ENCODE peak calls at places on chromosome 22, in ten cellular contexts. N is astrocyte, M is Peyer's patch, L is A549, F is cardiac muscle cell, Q is left ventricle myocardium inferior, H is A673, E is AG04450, X is GM12878, S is pancreas. G is an unnamed sample. For H3K9me3, the result is how much of the 10 kb centered on the place peaks cover.

GRCh38 chr22:17501679-17502285 is 61.5 kb upstream of the SLC25A18 start:
- DNase-seq in N (peak), M (no peak), L (peak), F (peak), Q (no peak), H (peak), E (peak), X (peak), S (peak), G (peak)

GRCh38 chr22:38952382-38952993 is 4.9 kb upstream of the APOBEC3A start:
- DNase-seq in N (no peak), M (no peak), L (no peak), F (no peak), Q (no peak), H (no peak), E (no peak), X (no peak), S (no peak), G (no peak)

GRCh38 chr22:19117111-19117512 is 5.1 kb downstream of the DGCR2 start:
- DNase-seq in N (no peak), M (peak), L (no peak), F (no peak), Q (no peak), H (no peak), E (no peak), X (no peak), S (no peak), G (no peak)

GRCh38 chr22:33975841-33976240 is 55.6 kb upstream of the LARGE1 start:
- DNase-seq in N (no peak), M (no peak), L (no peak), F (no peak), Q (no peak), H (no peak), E (no peak), X (no peak), S (no peak), G (no peak)

GRCh38 chr22:29195118-29195963 is 10.4 kb upstream of the EMID1 start:
- DNase-seq in N (no peak), M (no peak), L (no peak), F (peak), Q (no peak), H (no peak), E (no peak), X (no peak), S (no peak), G (no peak)

GRCh38 chr22:24474221-24474620 is 20.9 kb upstream of the UPB1 start:
- DNase-seq in N (peak), M (no peak), L (peak), F (peak), Q (no peak), H (peak), E (peak), X (no peak), S (no peak), G (no peak)

GRCh38 chr22:44403166-44403565 is 90.4 kb upstream of the SHISAL1 start:
- DNase-seq in N (no peak), M (peak), L (no peak), F (no peak), Q (peak), H (no peak), E (no peak), X (no peak), S (no peak), G (peak)

GRCh38 chr22:39898997-39899396 is 1.9 kb upstream of the GRAP2 start:
- DNase-seq in N (no peak), M (no peak), L (no peak), F (no peak), Q (no peak), H (peak), E (no peak), X (peak), S (no peak), G (no peak)

GRCh38 chr22:43277091-43277490 is 66.1 kb downstream of the SCUBE1 start:
- DNase-seq in N (no peak), M (no peak), L (no peak), F (no peak), Q (no peak), H (no peak), E (no peak), X (no peak), S (no peak), G (no peak)

GRCh38 chr22:43042101-43042780 is 27.3 kb upstream of the PACSIN2 start:
- DNase-seq in N (peak), M (no peak), L (no peak), F (no peak), Q (no peak), H (peak), E (no peak), X (no peak), S (peak), G (no peak)

GRCh38 chr22:45124176-45124857 is 39.4 kb upstream of the NUP50 start:
- DNase-seq in N (no peak), M (no peak), L (no peak), F (no peak), Q (no peak), H (no peak), E (no peak), X (no peak), S (no peak), G (no peak)

GRCh38 chr22:27331526-27332281 is 469.9 kb downstream of the MN1 start:
- DNase-seq in N (no peak), M (no peak), L (peak), F (peak), Q (peak), H (peak), E (no peak), X (no peak), S (peak), G (no peak)

GRCh38 chr22:45212306-45212709 is 28.4 kb downstream of the KIAA0930 start:
- DNase-seq in N (peak), M (peak), L (peak), F (peak), Q (peak), H (peak), E (peak), X (no peak), S (no peak), G (peak)

GRCh38 chr22:29093501-29093921 is 20.7 kb downstream of the KREMEN1 start:
- DNase-seq in N (peak), M (no peak), L (no peak), F (peak), Q (no peak), H (no peak), E (peak), X (no peak), S (no peak), G (no peak)

GRCh38 chr22:23912293-23912903 is 18.2 kb downstream of the MIF start:
- DNase-seq in N (no peak), M (no peak), L (no peak), F (no peak), Q (no peak), H (no peak), E (no peak), X (no peak), S (no peak), G (no peak)

GRCh38 chr22:41425704-41426365 is 20.8 kb downstream of the TOB2 start:
- DNase-seq in N (no peak), M (no peak), L (no peak), F (no peak), Q (no peak), H (no peak), E (no peak), X (no peak), S (no peak), G (no peak)

GRCh38 chr22:29031236-29031982 is 30.2 kb downstream of the C22orf31 start:
- DNase-seq in N (peak), M (no peak), L (peak), F (peak), Q (no peak), H (peak), E (peak), X (no peak), S (peak), G (peak)

GRCh38 chr22:38649841-38650522 is 6.2 kb downstream of the FAM227A start:
- DNase-seq in N (no peak), M (no peak), L (no peak), F (no peak), Q (no peak), H (no peak), E (no peak), X (no peak), S (no peak), G (no peak)

GRCh38 chr22:22123960-22124278 is 120.7 kb upstream of the VPREB1 start:
- DNase-seq in N (no peak), M (no peak), L (no peak), F (no peak), Q (no peak), H (no peak), E (no peak), X (no peak), S (no peak), G (no peak)

GRCh38 chr22:22123118-22123959 is 121.2 kb upstream of the VPREB1 start:
- DNase-seq in N (no peak), M (no peak), L (no peak), F (no peak), Q (no peak), H (no peak), E (no peak), X (no peak), S (no peak), G (no peak)

GRCh38 chr22:22125579-22126468 is 118.8 kb upstream of the VPREB1 start:
- DNase-seq in N (no peak), M (no peak), L (no peak), F (no peak), Q (no peak), H (no peak), E (no peak), X (no peak), S (no peak), G (no peak)

GRCh38 chr22:22125028-22125578 is 119.5 kb upstream of the VPREB1 start:
- DNase-seq in N (no peak), M (no peak), L (no peak), F (no peak), Q (no peak), H (no peak), E (no peak), X (no peak), S (no peak), G (no peak)

GRCh38 chr22:22124374-22124773 is 120.2 kb upstream of the VPREB1 start:
- DNase-seq in N (no peak), M (no peak), L (no peak), F (no peak), Q (no peak), H (no peak), E (no peak), X (no peak), S (no peak), G (no peak)
- H3K4me3 ChIP-seq in N (no peak), M (no peak), L (no peak), F (no peak), Q (no peak), H (no peak), E (no peak), X (no peak), S (no peak), G (no peak)

GRCh38 chr22:49010901-49011300 is 816.8 kb downstream of the BRD1 start:
- DNase-seq in N (no peak), M (no peak), L (no peak), F (no peak), Q (no peak), H (no peak), E (no peak), X (no peak), S (no peak), G (no peak)
- H3K9me3 ChIP-seq in N (under half), M (under half), L (under half), F (under half), Q (under half), H (under half), E (half or more), X (under half), S (under half), G (under half)

GRCh38 chr22:50189849-50190181 is 4.1 kb downstream of the TRABD start:
- DNase-seq in N (no peak), M (no peak), L (no peak), F (no peak), Q (no peak), H (no peak), E (no peak), X (no peak), S (no peak), G (no peak)
- TF ChIP-seq CTCF in N (no peak), M (no peak), L (no peak), F (no peak), Q (no peak), H (no peak), E (no peak), X (no peak), S (no peak), G (no peak)

GRCh38 chr22:46286941-46287872 is 9.5 kb upstream of the GTSE1 start:
- DNase-seq in N (no peak), M (peak), L (no peak), F (no peak), Q (no peak), H (no peak), E (no peak), X (no peak), S (peak), G (no peak)

GRCh38 chr22:46290121-46290842 is 6.4 kb upstream of the GTSE1 start:
- DNase-seq in N (no peak), M (peak), L (no peak), F (no peak), Q (peak), H (no peak), E (no peak), X (no peak), S (no peak), G (peak)

GRCh38 chr22:46287873-46288751 is 8.6 kb upstream of the GTSE1 start:
- DNase-seq in N (no peak), M (peak), L (no peak), F (no peak), Q (peak), H (no peak), E (no peak), X (peak), S (no peak), G (peak)

GRCh38 chr22:46289244-46289891 is 7.3 kb upstream of the GTSE1 start:
- DNase-seq in N (no peak), M (peak), L (no peak), F (no peak), Q (no peak), H (no peak), E (no peak), X (no peak), S (no peak), G (no peak)

GRCh38 chr22:46288846-46289243 is 7.8 kb upstream of the GTSE1 start:
- DNase-seq in N (no peak), M (no peak), L (no peak), F (no peak), Q (no peak), H (no peak), E (no peak), X (no peak), S (no peak), G (no peak)
- H3K4me3 ChIP-seq in N (no peak), M (no peak), L (no peak), F (no peak), Q (no peak), H (no peak), E (no peak), X (peak), S (no peak), G (no peak)

DNA sequence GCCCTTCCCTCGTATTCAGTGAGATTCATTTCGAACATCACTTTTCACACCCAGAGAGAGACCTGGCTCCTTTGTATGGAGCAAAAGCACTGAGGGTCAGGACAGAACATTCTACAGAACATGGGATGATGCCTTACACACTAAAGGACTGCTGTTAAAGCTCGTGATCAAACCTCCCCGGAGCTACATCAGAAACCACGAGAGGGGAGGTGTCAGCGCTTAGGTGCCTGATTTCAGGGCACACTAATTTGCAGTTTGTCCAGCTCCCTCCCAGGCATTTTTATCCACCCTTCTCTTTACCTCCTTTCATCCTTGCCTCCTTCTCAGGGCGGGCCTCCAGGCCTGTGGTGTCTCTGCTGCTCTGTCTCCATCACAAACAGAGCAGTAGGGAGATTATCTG is 127.5 kb downstream of the VPREB1 start:
- DNase-seq in N (no peak), M (no peak), L (no peak), F (no peak), Q (no peak), H (no peak), E (no peak), X (no peak), S (no peak), G (no peak)
- H3K9me3 ChIP-seq in N (under half), M (under half), L (under half), F (under half), Q (under half), H (under half), E (under half), X (under half), S (under half), G (under half)

GRCh38 chr22:37546436-37547248 is 13.6 kb upstream of the CDC42EP1 start:
- DNase-seq in N (no peak), M (peak), L (no peak), F (peak), Q (peak), H (no peak), E (no peak), X (no peak), S (peak), G (peak)

GRCh38 chr22:37547249-37547741 is 13.0 kb upstream of the CDC42EP1 start:
- DNase-seq in N (no peak), M (no peak), L (no peak), F (peak), Q (no peak), H (no peak), E (no peak), X (no peak), S (no peak), G (no peak)

GRCh38 chr22:37552560-37553163 is 7.6 kb upstream of the CDC42EP1 start:
- DNase-seq in N (peak), M (no peak), L (no peak), F (peak), Q (peak), H (no peak), E (no peak), X (no peak), S (no peak), G (peak)

GRCh38 chr22:37551981-37552380 is 8.3 kb upstream of the CDC42EP1 start:
- DNase-seq in N (no peak), M (no peak), L (no peak), F (no peak), Q (no peak), H (no peak), E (no peak), X (no peak), S (no peak), G (no peak)

DNA sequence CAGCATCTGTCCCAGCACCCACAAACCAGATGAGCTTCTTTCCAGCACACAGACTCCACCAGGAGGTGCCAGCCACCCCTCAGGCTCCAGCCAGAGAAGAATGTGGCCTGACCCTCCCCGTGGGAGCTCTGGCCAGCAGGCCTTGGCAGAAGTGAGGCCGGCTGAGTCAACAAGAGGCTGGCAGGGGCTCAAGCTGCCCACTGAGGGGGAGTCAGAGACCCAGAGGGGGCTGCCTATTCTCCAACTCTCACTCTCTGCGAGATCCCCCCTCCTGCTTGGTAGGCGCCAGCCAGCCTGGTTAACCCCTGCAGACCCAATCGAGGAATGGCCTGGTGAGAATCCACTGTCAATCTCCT is 10.6 kb upstream of the CDC42EP1 start:
- DNase-seq in N (peak), M (no peak), L (no peak), F (peak), Q (no peak), H (no peak), E (no peak), X (no peak), S (peak), G (no peak)
- TF ChIP-seq CTCF in N (no peak), M (no peak), L (no peak), F (peak), Q (peak), H (no peak), E (peak), X (no peak), S (peak), G (no peak)

DNA sequence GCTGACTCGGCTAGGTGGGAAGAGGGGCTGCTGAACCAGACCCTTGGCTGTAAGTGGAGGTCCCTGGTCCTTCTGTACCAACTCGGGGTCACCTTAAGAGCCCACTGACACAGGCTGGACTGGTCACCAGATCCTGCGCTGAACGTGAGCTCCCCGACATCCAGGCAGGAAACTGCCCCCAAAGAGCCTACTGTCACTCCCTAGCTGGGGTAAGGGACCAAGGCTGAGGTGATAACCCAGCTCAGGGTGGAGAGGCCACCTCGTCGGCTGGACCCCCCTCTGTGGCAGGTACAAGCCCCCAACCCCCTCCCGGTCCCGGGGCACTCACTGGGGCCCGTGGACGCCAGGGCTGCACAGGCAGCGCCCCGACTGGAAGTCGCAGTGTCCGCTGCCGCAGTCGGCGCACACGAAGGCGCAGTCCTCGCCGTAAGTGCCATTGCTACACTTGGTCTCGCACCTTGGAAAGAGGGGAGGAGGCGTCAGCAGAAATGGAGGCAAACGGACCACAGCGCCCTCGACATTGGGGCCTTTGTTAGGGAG is 7.5 kb downstream of the SCARF2 start:
- DNase-seq in N (no peak), M (peak), L (no peak), F (no peak), Q (no peak), H (no peak), E (no peak), X (no peak), S (no peak), G (peak)
- H3K4me3 ChIP-seq in N (no peak), M (peak), L (peak), F (no peak), Q (peak), H (no peak), E (no peak), X (no peak), S (no peak), G (no peak)

GRCh38 chr22:47586038-47586437 is 823.6 kb downstream of the TBC1D22A start:
- DNase-seq in N (no peak), M (no peak), L (peak), F (no peak), Q (no peak), H (no peak), E (no peak), X (no peak), S (no peak), G (no peak)

GRCh38 chr22:47582067-47582466 is 819.6 kb downstream of the TBC1D22A start:
- DNase-seq in N (no peak), M (no peak), L (no peak), F (no peak), Q (no peak), H (no peak), E (no peak), X (no peak), S (no peak), G (no peak)

GRCh38 chr22:47587361-47587760 is 824.9 kb downstream of the TBC1D22A start:
- DNase-seq in N (no peak), M (no peak), L (no peak), F (no peak), Q (no peak), H (no peak), E (no peak), X (no peak), S (no peak), G (no peak)

GRCh38 chr22:47586946-47587345 is 824.5 kb downstream of the TBC1D22A start:
- DNase-seq in N (no peak), M (no peak), L (no peak), F (no peak), Q (no peak), H (no peak), E (no peak), X (no peak), S (no peak), G (no peak)

DNA sequence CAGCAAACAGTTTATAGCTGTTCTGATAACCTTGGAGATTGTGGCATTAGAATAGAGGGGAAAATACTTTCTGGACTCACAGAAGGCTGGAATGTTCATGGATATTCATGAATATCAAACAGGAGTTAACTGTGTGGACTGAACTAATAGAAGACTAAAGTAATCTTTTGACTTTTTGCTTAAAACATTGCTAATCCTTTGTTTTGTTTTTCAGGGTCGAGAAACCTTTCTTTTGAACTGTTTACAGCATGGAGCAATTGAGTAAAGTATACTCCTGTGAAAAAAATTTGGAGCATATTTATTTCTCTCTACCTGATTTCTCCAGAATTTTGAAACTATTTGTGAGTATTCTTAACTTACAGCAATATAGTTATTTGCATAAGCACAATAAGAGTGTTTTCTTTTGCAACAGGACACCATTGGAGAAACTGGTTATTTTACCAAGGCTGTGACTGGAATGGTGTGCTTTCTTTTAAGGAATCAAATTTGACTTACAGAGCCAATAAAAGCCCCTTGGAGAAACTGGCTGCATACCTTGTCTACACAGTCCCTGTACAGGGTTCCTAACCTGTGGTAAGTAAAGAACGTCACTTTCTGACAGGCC is 821.6 kb downstream of the TBC1D22A start:
- DNase-seq in N (no peak), M (no peak), L (no peak), F (no peak), Q (no peak), H (no peak), E (no peak), X (no peak), S (no peak), G (no peak)
- H3K9me3 ChIP-seq in N (under half), M (under half), L (under half), F (under half), Q (under half), H (under half), E (under half), X (under half), S (under half), G (under half)

G was measured in heart left ventricle.